ENCODE peak calls at places on chromosome 14, in ten cellular contexts. G is stimulated activated CD4-positive, alpha-beta T cell treated with anti-CD3 and anti-CD28 coated beads, TNF-alpha, amount 100 ng/mL, for 4 hours; T is cardiac muscle cell; Q is MCF 10A; H is SK-MEL-5; N is HS-5; E is NCI-H1092 treated with DMSO at 0.1 percent for 48 hours; C is M059J; V is GM04503; P is non-pigmented ciliary epithelial cell. R is an unnamed sample.

GRCh38 chr14:100473249-100473648 is 114.0 kb downstream of the BEGAIN start:
- DNase-seq in G (no peak), T (no peak), Q (no peak), H (no peak), N (no peak), E (no peak), C (no peak), V (no peak), P (no peak), R (no peak)

GRCh38 chr14:105531088-105531957 is 4.9 kb downstream of the TMEM121 start:
- DNase-seq in G (no peak), T (no peak), Q (no peak), H (no peak), N (no peak), E (no peak), C (no peak), V (no peak), P (no peak), R (no peak)

GRCh38 chr14:50025776-50026175 is 90.6 kb downstream of the VCPKMT start:
- DNase-seq in G (no peak), T (no peak), Q (peak), H (no peak), N (no peak), E (no peak), C (peak), V (no peak), P (no peak), R (no peak)

GRCh38 chr14:23829736-23830474 is 123.7 kb upstream of the DHRS4 start:
- DNase-seq in G (no peak), T (peak), Q (peak), H (peak), N (peak), E (no peak), C (peak), V (peak), P (peak), R (peak)

GRCh38 chr14:49796025-49796424 is 28.1 kb downstream of the KLHDC2 start:
- DNase-seq in G (no peak), T (no peak), Q (no peak), H (no peak), N (no peak), E (no peak), C (peak), V (no peak), P (no peak), R (no peak)

GRCh38 chr14:80942158-80942738 is 710 bp upstream of the CEP128 start:
- DNase-seq in G (no peak), T (peak), Q (no peak), H (peak), N (no peak), E (no peak), C (peak), V (no peak), P (no peak), R (no peak)

GRCh38 chr14:56273949-56274348 is 155.7 kb downstream of the PELI2 start:
- DNase-seq in G (no peak), T (peak), Q (no peak), H (no peak), N (no peak), E (no peak), C (no peak), V (no peak), P (no peak), R (no peak)

GRCh38 chr14:38989917-38990546 is 113.0 kb downstream of the SEC23A start:
- DNase-seq in G (no peak), T (no peak), Q (peak), H (no peak), N (no peak), E (no peak), C (peak), V (no peak), P (no peak), R (peak)

GRCh38 chr14:75125617-75126016 is 1.2 kb downstream of the NEK9 start:
- DNase-seq in G (no peak), T (peak), Q (peak), H (no peak), N (no peak), E (no peak), C (peak), V (peak), P (peak), R (no peak)

GRCh38 chr14:92677087-92677668 is 71.2 kb downstream of the LGMN start:
- DNase-seq in G (no peak), T (peak), Q (no peak), H (no peak), N (no peak), E (no peak), C (no peak), V (no peak), P (no peak), R (no peak)

GRCh38 chr14:63204407-63205280 is at the start of gene RHOJ:
- DNase-seq in G (no peak), T (peak), Q (no peak), H (peak), N (no peak), E (peak), C (peak), V (peak), P (no peak), R (peak)

GRCh38 chr14:22560638-22561365 is 28.2 kb downstream of the DAD1 start:
- DNase-seq in G (no peak), T (no peak), Q (no peak), H (no peak), N (no peak), E (no peak), C (no peak), V (no peak), P (no peak), R (peak)

GRCh38 chr14:65002586-65003210 is 16.0 kb downstream of the FNTB start:
- DNase-seq in G (no peak), T (peak), Q (no peak), H (no peak), N (no peak), E (no peak), C (peak), V (peak), P (no peak), R (no peak)

GRCh38 chr14:104299993-104300761 is 161.8 kb downstream of the KIF26A start:
- DNase-seq in G (no peak), T (no peak), Q (no peak), H (no peak), N (no peak), E (peak), C (no peak), V (no peak), P (no peak), R (no peak)

GRCh38 chr14:100576091-100577085 is 10.8 kb downstream of the BEGAIN start:
- DNase-seq in G (no peak), T (no peak), Q (no peak), H (no peak), N (no peak), E (no peak), C (no peak), V (no peak), P (no peak), R (no peak)

GRCh38 chr14:77024171-77024627 is 4.3 kb downstream of the IRF2BPL start:
- DNase-seq in G (peak), T (peak), Q (peak), H (no peak), N (no peak), E (peak), C (no peak), V (no peak), P (no peak), R (peak)

GRCh38 chr14:23028800-23029199 is 5.9 kb downstream of the PSMB5 start:
- DNase-seq in G (no peak), T (no peak), Q (no peak), H (no peak), N (no peak), E (no peak), C (no peak), V (no peak), P (no peak), R (no peak)

GRCh38 chr14:77761205-77761931 is 412 bp upstream of the SNW1 start:
- DNase-seq in G (no peak), T (peak), Q (peak), H (peak), N (peak), E (peak), C (peak), V (peak), P (peak), R (peak)

GRCh38 chr14:86858043-86858442 is 1134.9 kb downstream of the GALC start:
- DNase-seq in G (no peak), T (peak), Q (no peak), H (no peak), N (no peak), E (no peak), C (no peak), V (peak), P (peak), R (peak)

GRCh38 chr14:64698899-64699298 is 5.3 kb upstream of the PLEKHG3 start:
- DNase-seq in G (no peak), T (no peak), Q (no peak), H (no peak), N (no peak), E (no peak), C (no peak), V (no peak), P (no peak), R (no peak)

GRCh38 chr14:70013269-70013873 is 134.2 kb downstream of the SMOC1 start:
- DNase-seq in G (no peak), T (peak), Q (peak), H (peak), N (no peak), E (no peak), C (peak), V (no peak), P (no peak), R (peak)

GRCh38 chr14:70873627-70874026 is 33.6 kb upstream of the PCNX1 start:
- DNase-seq in G (no peak), T (no peak), Q (no peak), H (peak), N (no peak), E (no peak), C (peak), V (no peak), P (no peak), R (no peak)

GRCh38 chr14:22218729-22219128 is 370.3 kb downstream of the DAD1 start:
- DNase-seq in G (no peak), T (no peak), Q (no peak), H (no peak), N (no peak), E (no peak), C (no peak), V (no peak), P (no peak), R (no peak)

GRCh38 chr14:96098309-96098998 is 59.3 kb downstream of the C14orf132 start:
- DNase-seq in G (no peak), T (peak), Q (peak), H (peak), N (peak), E (peak), C (peak), V (no peak), P (no peak), R (peak)

GRCh38 chr14:49621114-49621881 is 699 bp downstream of the MGAT2 start:
- DNase-seq in G (no peak), T (peak), Q (peak), H (peak), N (no peak), E (peak), C (peak), V (no peak), P (no peak), R (peak)

GRCh38 chr14:36507847-36508417 is 12.1 kb downstream of the NKX2-1 start:
- DNase-seq in G (no peak), T (no peak), Q (no peak), H (no peak), N (no peak), E (peak), C (no peak), V (no peak), P (no peak), R (no peak)

GRCh38 chr14:74945852-74946658 is 9.3 kb downstream of the PGF start:
- DNase-seq in G (peak), T (peak), Q (peak), H (peak), N (no peak), E (peak), C (peak), V (no peak), P (no peak), R (peak)

GRCh38 chr14:72665259-72665658 is 228.6 kb downstream of the DPF3 start:
- DNase-seq in G (no peak), T (peak), Q (peak), H (no peak), N (peak), E (no peak), C (peak), V (peak), P (peak), R (no peak)

GRCh38 chr14:100785626-100786025 is 40.3 kb upstream of the MEG3 start:
- DNase-seq in G (no peak), T (no peak), Q (no peak), H (no peak), N (no peak), E (no peak), C (no peak), V (no peak), P (no peak), R (no peak)

GRCh38 chr14:61553730-61554641 is 141.3 kb upstream of the HIF1A start:
- DNase-seq in G (no peak), T (peak), Q (peak), H (no peak), N (peak), E (no peak), C (peak), V (peak), P (peak), R (no peak)

GRCh38 chr14:91415794-91416743 is 1.6 kb downstream of the CCDC88C start:
- DNase-seq in G (peak), T (no peak), Q (peak), H (no peak), N (no peak), E (no peak), C (no peak), V (no peak), P (no peak), R (peak)

GRCh38 chr14:91417134-91417982 is at the start of gene CCDC88C:
- DNase-seq in G (peak), T (no peak), Q (peak), H (peak), N (no peak), E (peak), C (peak), V (no peak), P (no peak), R (peak)

GRCh38 chr14:75381642-75382041 is 46.2 kb upstream of the JDP2 start:
- DNase-seq in G (no peak), T (no peak), Q (no peak), H (no peak), N (no peak), E (no peak), C (no peak), V (no peak), P (no peak), R (no peak)

GRCh38 chr14:38255673-38256357 is at the start of gene CLEC14A:
- DNase-seq in G (no peak), T (no peak), Q (no peak), H (no peak), N (no peak), E (no peak), C (no peak), V (no peak), P (no peak), R (no peak)

GRCh38 chr14:93115920-93116675 is at the start of gene ITPK1:
- DNase-seq in G (no peak), T (peak), Q (peak), H (peak), N (no peak), E (no peak), C (peak), V (no peak), P (no peak), R (peak)